ENCODE peak calls at places on chromosomes 5 and 9, in six cellular contexts. One of them, this sample, is unnamed.

GRCh38 chr9:133823189-133824105 is 85.3 kb upstream of the SARDH start:
- DNase-seq in naive thymus-derived CD4-positive, alpha-beta T cell: no peak
- DNase-seq in AG09309: no peak
- DNase-seq in stimulated activated CD4-positive, alpha-beta T cell treated with anti-CD3 and anti-CD28 coated beads, Interleukin-4, amount 100 ng/mL, for 1 hour: no peak
- DNase-seq in endodermal cell: no peak
- DNase-seq in NCI-H1930: no peak
- DNase-seq in this sample: no peak

GRCh38 chr9:131395027-131395744 is 1.3 kb downstream of the PRRC2B start:
- DNase-seq in naive thymus-derived CD4-positive, alpha-beta T cell: peak; percentile 71
- DNase-seq in AG09309: no peak
- DNase-seq in stimulated activated CD4-positive, alpha-beta T cell treated with anti-CD3 and anti-CD28 coated beads, Interleukin-4, amount 100 ng/mL, for 1 hour: peak; percentile 62
- DNase-seq in endodermal cell: peak; percentile 82
- DNase-seq in NCI-H1930: no peak
- DNase-seq in this sample: no peak

GRCh38 chr5:139458580-139459407 is 3.7 kb downstream of the ECSCR start:
- DNase-seq in naive thymus-derived CD4-positive, alpha-beta T cell: peak; percentile 71
- DNase-seq in AG09309: no peak
- DNase-seq in stimulated activated CD4-positive, alpha-beta T cell treated with anti-CD3 and anti-CD28 coated beads, Interleukin-4, amount 100 ng/mL, for 1 hour: peak; percentile 66
- DNase-seq in endodermal cell: peak; percentile 54
- DNase-seq in NCI-H1930: no peak
- DNase-seq in this sample: no peak

GRCh38 chr5:33753704-33754103 is 138.1 kb downstream of the ADAMTS12 start:
- DNase-seq in naive thymus-derived CD4-positive, alpha-beta T cell: no peak
- DNase-seq in AG09309: no peak
- DNase-seq in stimulated activated CD4-positive, alpha-beta T cell treated with anti-CD3 and anti-CD28 coated beads, Interleukin-4, amount 100 ng/mL, for 1 hour: no peak
- DNase-seq in endodermal cell: no peak
- DNase-seq in NCI-H1930: no peak
- DNase-seq in this sample: no peak

GRCh38 chr9:132372177-132373095 is 17.6 kb upstream of the SETX start:
- DNase-seq in naive thymus-derived CD4-positive, alpha-beta T cell: no peak
- DNase-seq in AG09309: no peak
- DNase-seq in stimulated activated CD4-positive, alpha-beta T cell treated with anti-CD3 and anti-CD28 coated beads, Interleukin-4, amount 100 ng/mL, for 1 hour: no peak
- DNase-seq in endodermal cell: peak; percentile 35
- DNase-seq in NCI-H1930: no peak
- DNase-seq in this sample: no peak

GRCh38 chr9:120286530-120286929 is 293.4 kb downstream of the CDK5RAP2 start:
- DNase-seq in naive thymus-derived CD4-positive, alpha-beta T cell: no peak
- DNase-seq in AG09309: no peak
- DNase-seq in stimulated activated CD4-positive, alpha-beta T cell treated with anti-CD3 and anti-CD28 coated beads, Interleukin-4, amount 100 ng/mL, for 1 hour: no peak
- DNase-seq in endodermal cell: no peak
- DNase-seq in NCI-H1930: no peak
- DNase-seq in this sample: no peak

GRCh38 chr9:134707031-134707680 is 65.6 kb downstream of the COL5A1 start:
- DNase-seq in naive thymus-derived CD4-positive, alpha-beta T cell: no peak
- DNase-seq in AG09309: peak; percentile 21
- DNase-seq in stimulated activated CD4-positive, alpha-beta T cell treated with anti-CD3 and anti-CD28 coated beads, Interleukin-4, amount 100 ng/mL, for 1 hour: no peak
- DNase-seq in endodermal cell: no peak
- DNase-seq in NCI-H1930: no peak
- DNase-seq in this sample: peak; percentile 47

GRCh38 chr9:85056203-85056572 is 386.7 kb downstream of the NTRK2 start:
- DNase-seq in naive thymus-derived CD4-positive, alpha-beta T cell: no peak
- DNase-seq in AG09309: no peak
- DNase-seq in stimulated activated CD4-positive, alpha-beta T cell treated with anti-CD3 and anti-CD28 coated beads, Interleukin-4, amount 100 ng/mL, for 1 hour: no peak
- DNase-seq in endodermal cell: no peak
- DNase-seq in NCI-H1930: no peak
- DNase-seq in this sample: no peak

GRCh38 chr5:7518947-7519560 is 123.1 kb downstream of the ADCY2 start:
- DNase-seq in naive thymus-derived CD4-positive, alpha-beta T cell: no peak
- DNase-seq in AG09309: no peak
- DNase-seq in stimulated activated CD4-positive, alpha-beta T cell treated with anti-CD3 and anti-CD28 coated beads, Interleukin-4, amount 100 ng/mL, for 1 hour: no peak
- DNase-seq in endodermal cell: peak; percentile 91
- DNase-seq in NCI-H1930: no peak
- DNase-seq in this sample: no peak

GRCh38 chr5:82119889-82120288 is 148.1 kb downstream of the ATG10 start:
- DNase-seq in naive thymus-derived CD4-positive, alpha-beta T cell: no peak
- DNase-seq in AG09309: no peak
- DNase-seq in stimulated activated CD4-positive, alpha-beta T cell treated with anti-CD3 and anti-CD28 coated beads, Interleukin-4, amount 100 ng/mL, for 1 hour: no peak
- DNase-seq in endodermal cell: no peak
- DNase-seq in NCI-H1930: no peak
- DNase-seq in this sample: no peak

GRCh38 chr5:60829490-60830266 is 14.4 kb downstream of the ELOVL7 start:
- DNase-seq in naive thymus-derived CD4-positive, alpha-beta T cell: no peak
- DNase-seq in AG09309: no peak
- DNase-seq in stimulated activated CD4-positive, alpha-beta T cell treated with anti-CD3 and anti-CD28 coated beads, Interleukin-4, amount 100 ng/mL, for 1 hour: no peak
- DNase-seq in endodermal cell: no peak
- DNase-seq in NCI-H1930: no peak
- DNase-seq in this sample: no peak

GRCh38 chr5:71586052-71586940 is 844 bp upstream of the MCCC2 start:
- DNase-seq in naive thymus-derived CD4-positive, alpha-beta T cell: no peak
- DNase-seq in AG09309: no peak
- DNase-seq in stimulated activated CD4-positive, alpha-beta T cell treated with anti-CD3 and anti-CD28 coated beads, Interleukin-4, amount 100 ng/mL, for 1 hour: no peak
- DNase-seq in endodermal cell: no peak
- DNase-seq in NCI-H1930: no peak
- DNase-seq in this sample: no peak

GRCh38 chr5:115435776-115436712 is 108.5 kb downstream of the FEM1C start:
- DNase-seq in naive thymus-derived CD4-positive, alpha-beta T cell: no peak
- DNase-seq in AG09309: no peak
- DNase-seq in stimulated activated CD4-positive, alpha-beta T cell treated with anti-CD3 and anti-CD28 coated beads, Interleukin-4, amount 100 ng/mL, for 1 hour: no peak
- DNase-seq in endodermal cell: no peak
- DNase-seq in NCI-H1930: no peak
- DNase-seq in this sample: no peak

GRCh38 chr9:33458444-33458843 is 11.1 kb upstream of the AQP3 start:
- DNase-seq in naive thymus-derived CD4-positive, alpha-beta T cell: no peak
- DNase-seq in AG09309: no peak
- DNase-seq in stimulated activated CD4-positive, alpha-beta T cell treated with anti-CD3 and anti-CD28 coated beads, Interleukin-4, amount 100 ng/mL, for 1 hour: peak; percentile 63
- DNase-seq in endodermal cell: peak; percentile 60
- DNase-seq in NCI-H1930: no peak
- DNase-seq in this sample: no peak

GRCh38 chr5:180133971-180134508 is 62.5 kb upstream of the RNF130 start:
- DNase-seq in naive thymus-derived CD4-positive, alpha-beta T cell: peak; percentile 9
- DNase-seq in AG09309: no peak
- DNase-seq in stimulated activated CD4-positive, alpha-beta T cell treated with anti-CD3 and anti-CD28 coated beads, Interleukin-4, amount 100 ng/mL, for 1 hour: no peak
- DNase-seq in endodermal cell: no peak
- DNase-seq in NCI-H1930: no peak
- DNase-seq in this sample: no peak

GRCh38 chr9:125999504-125999881 is 252.3 kb downstream of the PBX3 start:
- DNase-seq in naive thymus-derived CD4-positive, alpha-beta T cell: no peak
- DNase-seq in AG09309: no peak
- DNase-seq in stimulated activated CD4-positive, alpha-beta T cell treated with anti-CD3 and anti-CD28 coated beads, Interleukin-4, amount 100 ng/mL, for 1 hour: no peak
- DNase-seq in endodermal cell: no peak
- DNase-seq in NCI-H1930: no peak
- DNase-seq in this sample: no peak

GRCh38 chr9:7320139-7320538 is 479.4 kb downstream of the DMAC1 start:
- DNase-seq in naive thymus-derived CD4-positive, alpha-beta T cell: no peak
- DNase-seq in AG09309: peak; percentile 89
- DNase-seq in stimulated activated CD4-positive, alpha-beta T cell treated with anti-CD3 and anti-CD28 coated beads, Interleukin-4, amount 100 ng/mL, for 1 hour: no peak
- DNase-seq in endodermal cell: peak; percentile 41
- DNase-seq in NCI-H1930: no peak
- DNase-seq in this sample: no peak

GRCh38 chr5:16321284-16321683 is 141.7 kb upstream of the MARCHF11 start:
- DNase-seq in naive thymus-derived CD4-positive, alpha-beta T cell: no peak
- DNase-seq in AG09309: no peak
- DNase-seq in stimulated activated CD4-positive, alpha-beta T cell treated with anti-CD3 and anti-CD28 coated beads, Interleukin-4, amount 100 ng/mL, for 1 hour: no peak
- DNase-seq in endodermal cell: no peak
- DNase-seq in NCI-H1930: no peak
- DNase-seq in this sample: no peak

GRCh38 chr9:120434532-120434931 is 145.4 kb downstream of the CDK5RAP2 start:
- DNase-seq in naive thymus-derived CD4-positive, alpha-beta T cell: no peak
- DNase-seq in AG09309: no peak
- DNase-seq in stimulated activated CD4-positive, alpha-beta T cell treated with anti-CD3 and anti-CD28 coated beads, Interleukin-4, amount 100 ng/mL, for 1 hour: no peak
- DNase-seq in endodermal cell: peak; percentile 24
- DNase-seq in NCI-H1930: no peak
- DNase-seq in this sample: no peak

GRCh38 chr9:19759066-19759465 is 29.8 kb downstream of the SLC24A2 start:
- DNase-seq in naive thymus-derived CD4-positive, alpha-beta T cell: no peak
- DNase-seq in AG09309: no peak
- DNase-seq in stimulated activated CD4-positive, alpha-beta T cell treated with anti-CD3 and anti-CD28 coated beads, Interleukin-4, amount 100 ng/mL, for 1 hour: no peak
- DNase-seq in endodermal cell: no peak
- DNase-seq in NCI-H1930: no peak
- DNase-seq in this sample: no peak

GRCh38 chr5:36985387-36985786 is 108.8 kb downstream of the NIPBL start:
- DNase-seq in naive thymus-derived CD4-positive, alpha-beta T cell: no peak
- DNase-seq in AG09309: no peak
- DNase-seq in stimulated activated CD4-positive, alpha-beta T cell treated with anti-CD3 and anti-CD28 coated beads, Interleukin-4, amount 100 ng/mL, for 1 hour: no peak
- DNase-seq in endodermal cell: no peak
- DNase-seq in NCI-H1930: no peak
- DNase-seq in this sample: no peak

GRCh38 chr9:87673446-87674109 is 52.3 kb upstream of the CTSL start:
- DNase-seq in naive thymus-derived CD4-positive, alpha-beta T cell: no peak
- DNase-seq in AG09309: no peak
- DNase-seq in stimulated activated CD4-positive, alpha-beta T cell treated with anti-CD3 and anti-CD28 coated beads, Interleukin-4, amount 100 ng/mL, for 1 hour: no peak
- DNase-seq in endodermal cell: no peak
- DNase-seq in NCI-H1930: no peak
- DNase-seq in this sample: no peak

GRCh38 chr5:150542933-150543445 is 35.1 kb downstream of the NDST1 start:
- DNase-seq in naive thymus-derived CD4-positive, alpha-beta T cell: no peak
- DNase-seq in AG09309: no peak
- DNase-seq in stimulated activated CD4-positive, alpha-beta T cell treated with anti-CD3 and anti-CD28 coated beads, Interleukin-4, amount 100 ng/mL, for 1 hour: no peak
- DNase-seq in endodermal cell: no peak
- DNase-seq in NCI-H1930: no peak
- DNase-seq in this sample: no peak

GRCh38 chr9:71878327-71879274 is 32.4 kb downstream of the ABHD17B start:
- DNase-seq in naive thymus-derived CD4-positive, alpha-beta T cell: no peak
- DNase-seq in AG09309: no peak
- DNase-seq in stimulated activated CD4-positive, alpha-beta T cell treated with anti-CD3 and anti-CD28 coated beads, Interleukin-4, amount 100 ng/mL, for 1 hour: no peak
- DNase-seq in endodermal cell: no peak
- DNase-seq in NCI-H1930: no peak
- DNase-seq in this sample: no peak

GRCh38 chr5:61330879-61331406 is 1.1 kb upstream of the ZSWIM6 start:
- DNase-seq in naive thymus-derived CD4-positive, alpha-beta T cell: peak; percentile 69
- DNase-seq in AG09309: no peak
- DNase-seq in stimulated activated CD4-positive, alpha-beta T cell treated with anti-CD3 and anti-CD28 coated beads, Interleukin-4, amount 100 ng/mL, for 1 hour: peak; percentile 73
- DNase-seq in endodermal cell: peak; percentile 83
- DNase-seq in NCI-H1930: peak; percentile 24
- DNase-seq in this sample: no peak

GRCh38 chr5:19531374-19531952 is 456.5 kb downstream of the CDH18 start:
- DNase-seq in naive thymus-derived CD4-positive, alpha-beta T cell: no peak
- DNase-seq in AG09309: no peak
- DNase-seq in stimulated activated CD4-positive, alpha-beta T cell treated with anti-CD3 and anti-CD28 coated beads, Interleukin-4, amount 100 ng/mL, for 1 hour: no peak
- DNase-seq in endodermal cell: no peak
- DNase-seq in NCI-H1930: no peak
- DNase-seq in this sample: no peak

GRCh38 chr5:153613143-153613542 is 122.7 kb downstream of the GRIA1 start:
- DNase-seq in naive thymus-derived CD4-positive, alpha-beta T cell: no peak
- DNase-seq in AG09309: no peak
- DNase-seq in stimulated activated CD4-positive, alpha-beta T cell treated with anti-CD3 and anti-CD28 coated beads, Interleukin-4, amount 100 ng/mL, for 1 hour: no peak
- DNase-seq in endodermal cell: no peak
- DNase-seq in NCI-H1930: no peak
- DNase-seq in this sample: no peak

GRCh38 chr9:128070874-128071273 is 2.8 kb downstream of the SLC25A25 start:
- DNase-seq in naive thymus-derived CD4-positive, alpha-beta T cell: no peak
- DNase-seq in AG09309: no peak
- DNase-seq in stimulated activated CD4-positive, alpha-beta T cell treated with anti-CD3 and anti-CD28 coated beads, Interleukin-4, amount 100 ng/mL, for 1 hour: no peak
- DNase-seq in endodermal cell: no peak
- DNase-seq in NCI-H1930: no peak
- DNase-seq in this sample: no peak

This sample was measured in thoracic aorta.